ENCODE peak calls at places on chromosomes 11 and 22, in six cellular contexts. Y, B, X, O, P and M are unnamed samples. For H3K36me3, the result is how much of the 10 kb centered on the place peaks cover.

GRCh38 chr22:43442386-43443060 is 30.7 kb downstream of the MPPED1 start:
- DNase-seq in Y (no peak), X (no peak), B (peak), P (no peak), O (no peak), M (no peak)

GRCh38 chr22:45678961-45679912 is 7.6 kb downstream of the ATXN10 start:
- DNase-seq in B (no peak), Y (peak), O (no peak), P (no peak), X (no peak), M (no peak)

GRCh38 chr22:21778705-21779363 is 43.2 kb upstream of the YPEL1 start:
- DNase-seq in B (no peak), X (no peak), O (no peak), Y (peak), P (no peak), M (no peak)

GRCh38 chr11:57566035-57566504 is 1.4 kb downstream of the UBE2L6 start:
- DNase-seq in B (no peak), O (no peak), P (peak), X (no peak), Y (peak), M (no peak)

GRCh38 chr11:44699497-44699896 is 27.3 kb upstream of the TSPAN18 start:
- DNase-seq in O (no peak), B (no peak), Y (no peak), X (no peak), P (no peak), M (no peak)

GRCh38 chr11:90178751-90179150 is 44.1 kb downstream of the CHORDC1 start:
- DNase-seq in O (no peak), P (no peak), X (no peak), Y (no peak), B (no peak), M (no peak)

GRCh38 chr11:112962854-112963367 is 1.7 kb downstream of the NCAM1 start:
- DNase-seq in P (peak), X (peak), Y (peak), O (peak), B (peak), M (no peak)

GRCh38 chr22:47656806-47657205 is 894.4 kb downstream of the TBC1D22A start:
- DNase-seq in Y (no peak), X (no peak), B (no peak), P (no peak), O (no peak), M (no peak)

GRCh38 chr11:11252403-11252802 is 100.6 kb downstream of the CSNK2A3 start:
- DNase-seq in B (no peak), P (no peak), O (no peak), X (no peak), Y (no peak), M (no peak)

GRCh38 chr11:118634435-118635236 is 27.2 kb downstream of the PHLDB1 start:
- DNase-seq in B (peak), Y (peak), O (peak), X (peak), P (peak), M (no peak)

GRCh38 chr22:27867114-27867957 is 51.7 kb downstream of the PITPNB start:
- DNase-seq in B (no peak), Y (peak), X (no peak), P (no peak), O (no peak), M (no peak)

GRCh38 chr11:7575841-7576451 is 62.1 kb downstream of the PPFIBP2 start:
- DNase-seq in P (no peak), O (no peak), B (no peak), Y (peak), X (peak), M (no peak)

GRCh38 chr22:30386960-30387848 is at the start of gene RNF215:
- DNase-seq in B (peak), X (peak), P (peak), O (peak), Y (peak), M (no peak)

DNA sequence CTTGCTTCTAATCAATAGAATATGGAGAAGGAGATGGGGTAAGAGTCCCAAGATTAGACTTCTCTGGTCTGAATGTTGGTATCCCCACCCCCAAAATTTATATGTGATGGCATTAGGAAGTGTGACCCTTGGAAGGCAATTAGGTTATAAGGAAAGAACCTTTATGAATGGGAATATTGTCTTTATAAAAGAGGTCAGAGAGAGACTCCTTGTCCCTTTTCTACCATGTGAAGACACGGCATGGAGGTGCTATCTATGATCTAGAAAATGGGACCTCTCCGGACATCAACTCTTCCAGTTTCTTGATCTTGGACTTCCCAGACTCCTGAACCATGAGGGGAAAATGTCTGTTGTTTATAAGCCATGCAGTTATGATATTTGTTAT is 37.9 kb upstream of the FJX1 start:
- DNase-seq in O (no peak), B (no peak), X (no peak), P (no peak), Y (no peak), M (no peak)
- H3K36me3 ChIP-seq in O (under half), B (under half), X (under half), P (under half), Y (under half), M (under half)

GRCh38 chr11:66369073-66369894 is 2.3 kb downstream of the SLC29A2 start:
- DNase-seq in P (no peak), B (no peak), Y (no peak), O (no peak), X (no peak), M (no peak)
- H3K36me3 ChIP-seq in P (under half), B (under half), Y (under half), O (under half), X (under half), M (under half)

GRCh38 chr22:19515654-19516377 is 8.4 kb downstream of the CLDN5 start:
- DNase-seq in P (no peak), O (no peak), Y (no peak), B (peak), X (no peak), M (no peak)

GRCh38 chr22:19516378-19517170 is 7.6 kb downstream of the CLDN5 start:
- DNase-seq in P (no peak), O (no peak), X (no peak), Y (no peak), B (peak), M (no peak)

GRCh38 chr22:19513823-19514222 is 10.4 kb downstream of the CLDN5 start:
- DNase-seq in B (no peak), P (no peak), O (no peak), Y (no peak), X (no peak), M (no peak)

GRCh38 chr22:19517171-19517500 is 7.1 kb downstream of the CLDN5 start:
- DNase-seq in P (no peak), O (no peak), X (no peak), Y (no peak), B (peak), M (no peak)

GRCh38 chr22:19514831-19515565 is 9.2 kb downstream of the CLDN5 start:
- DNase-seq in X (no peak), Y (peak), P (no peak), O (no peak), B (no peak), M (no peak)
- H3K36me3 ChIP-seq in X (under half), Y (under half), P (under half), O (under half), B (under half), M (under half)

GRCh38 chr11:75572744-75573143 is 10.7 kb downstream of the SERPINH1 start:
- DNase-seq in P (no peak), Y (no peak), B (no peak), X (no peak), O (no peak), M (no peak)
- H3K36me3 ChIP-seq in P (half or more), Y (half or more), B (under half), X (half or more), O (half or more), M (under half)